ENCODE peak calls at places on chromosome 10, in four cellular contexts. Y is HepG2, A is K562, X is GM12878. H is an unnamed sample.

GRCh38 chr10:114970515-114970914 is 32.5 kb downstream of the TRUB1 start:
- DNase-seq in Y (no peak), A (no peak), X (no peak), H (no peak)

GRCh38 chr10:120172371-120172770 is 279.8 kb downstream of the SEC23IP start:
- DNase-seq in Y (no peak), A (no peak), X (no peak), H (no peak)

GRCh38 chr10:104589871-104590270 is 51.2 kb upstream of the SORCS3 start:
- DNase-seq in Y (no peak), A (no peak), X (no peak), H (no peak)

GRCh38 chr10:104254493-104255243 is at the start of gene GSTO1:
- DNase-seq in Y (peak), A (peak), X (peak), H (peak)

GRCh38 chr10:17129711-17130110 is at the start of gene CUBN:
- DNase-seq in Y (no peak), A (no peak), X (no peak), H (no peak)

GRCh38 chr10:50576245-50576815 is 47.4 kb downstream of the SGMS1 start:
- DNase-seq in Y (no peak), A (no peak), X (no peak), H (no peak)

GRCh38 chr10:62085821-62086220 is 182.8 kb downstream of the RTKN2 start:
- DNase-seq in Y (no peak), A (no peak), X (no peak), H (no peak)

GRCh38 chr10:14396441-14397048 is 65.8 kb upstream of the FRMD4A start:
- DNase-seq in Y (no peak), A (peak), X (no peak), H (no peak)

GRCh38 chr10:111983970-111984525 is 199.5 kb downstream of the GPAM start:
- DNase-seq in Y (no peak), A (no peak), X (no peak), H (no peak)

GRCh38 chr10:25600651-25601050 is 333.4 kb upstream of the MYO3A start:
- DNase-seq in Y (no peak), A (no peak), X (no peak), H (no peak)

GRCh38 chr10:12419279-12419847 is 70.0 kb downstream of the CAMK1D start:
- DNase-seq in Y (no peak), A (no peak), X (no peak), H (no peak)

GRCh38 chr10:57799625-57800024 is 468.1 kb downstream of the IPMK start:
- DNase-seq in Y (no peak), A (no peak), X (no peak), H (no peak)

GRCh38 chr10:11204355-11204879 is 186.7 kb downstream of the CELF2 start:
- DNase-seq in Y (no peak), A (no peak), X (no peak), H (peak)

GRCh38 chr10:18583575-18584270 is 67.7 kb downstream of the NSUN6 start:
- DNase-seq in Y (no peak), A (no peak), X (no peak), H (no peak)

GRCh38 chr10:116866987-116867595 is 17.8 kb downstream of the ENO4 start:
- DNase-seq in Y (no peak), A (no peak), X (no peak), H (no peak)

GRCh38 chr10:98378722-98379121 is 36.3 kb downstream of the PYROXD2 start:
- DNase-seq in Y (no peak), A (no peak), X (no peak), H (no peak)

GRCh38 chr10:18399158-18399557 is 252.2 kb downstream of the NSUN6 start:
- DNase-seq in Y (no peak), A (no peak), X (peak), H (no peak)

GRCh38 chr10:33010132-33011037 is 52.4 kb upstream of the ITGB1 start:
- DNase-seq in Y (peak), A (peak), X (no peak), H (peak)

GRCh38 chr10:129743738-129744133 is 220.3 kb downstream of the EBF3 start:
- DNase-seq in Y (no peak), A (no peak), X (no peak), H (peak)

GRCh38 chr10:31554556-31554955 is 235.5 kb downstream of the ZEB1 start:
- DNase-seq in Y (no peak), A (no peak), X (peak), H (no peak)

GRCh38 chr10:96646774-96647173 is 60.0 kb upstream of the TM9SF3 start:
- DNase-seq in Y (no peak), A (no peak), X (no peak), H (no peak)
- TF ChIP-seq TCF7 in Y (no peak), A (no peak), X (peak), H (no peak)

GRCh38 chr10:856405-857157 is 74.9 kb downstream of the LARP4B start:
- DNase-seq in Y (no peak), A (no peak), X (no peak), H (no peak)
- TF ChIP-seq SP1 in Y (no peak), A (no peak), X (no peak), H (no peak)

GRCh38 chr10:121710207-121710606 is 112.0 kb upstream of the FGFR2 start:
- DNase-seq in Y (no peak), A (no peak), X (no peak), H (no peak)

GRCh38 chr10:121710971-121711370 is 112.7 kb upstream of the FGFR2 start:
- DNase-seq in Y (no peak), A (no peak), X (no peak), H (no peak)

GRCh38 chr10:121708921-121709625 is 110.8 kb upstream of the FGFR2 start:
- DNase-seq in Y (no peak), A (no peak), X (no peak), H (peak)

GRCh38 chr10:121715076-121715475 is 116.8 kb upstream of the FGFR2 start:
- DNase-seq in Y (no peak), A (no peak), X (no peak), H (no peak)

GRCh38 chr10:121709674-121710073 is 111.4 kb upstream of the FGFR2 start:
- DNase-seq in Y (no peak), A (no peak), X (no peak), H (no peak)
- TF ChIP-seq TCF7 in Y (no peak), A (no peak), X (no peak), H (no peak)

GRCh38 chr10:118045154-118045841 is 1.4 kb downstream of the RAB11FIP2 start:
- DNase-seq in Y (no peak), A (no peak), X (no peak), H (no peak)

GRCh38 chr10:118042827-118043242 is 3.9 kb downstream of the RAB11FIP2 start:
- DNase-seq in Y (no peak), A (no peak), X (no peak), H (no peak)

GRCh38 chr10:118045842-118046490 is 775 bp downstream of the RAB11FIP2 start:
- DNase-seq in Y (peak), A (no peak), X (peak), H (peak)

GRCh38 chr10:118042336-118042735 is 4.4 kb downstream of the RAB11FIP2 start:
- DNase-seq in Y (no peak), A (no peak), X (no peak), H (no peak)

DNA sequence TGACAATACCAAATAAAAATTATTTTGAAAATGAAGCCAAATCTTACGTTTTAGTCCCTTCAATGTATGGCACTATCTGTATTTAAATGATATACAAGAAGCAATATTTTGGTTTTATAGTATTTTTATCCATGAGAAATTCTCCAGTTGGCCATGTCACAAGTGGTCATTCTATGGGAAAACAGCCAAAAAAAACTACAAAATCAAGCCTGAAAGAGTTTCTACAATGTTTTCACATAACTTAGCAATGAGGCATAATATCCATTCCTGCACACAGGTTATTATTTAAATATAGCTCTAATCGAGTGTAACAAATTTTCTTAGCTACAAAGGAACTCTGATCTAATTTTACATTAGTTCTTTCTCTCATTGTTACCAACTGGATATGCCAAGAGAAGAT is 5.4 kb downstream of the RAB11FIP2 start:
- DNase-seq in Y (no peak), A (no peak), X (no peak), H (no peak)
- TF ChIP-seq SP1 in Y (no peak), A (no peak), X (no peak), H (no peak)

GRCh38 chr10:93224005-93224779 is 150.5 kb downstream of the CYP26A1 start:
- DNase-seq in Y (no peak), A (no peak), X (peak), H (no peak)
- TF ChIP-seq TCF7 in Y (no peak), A (no peak), X (no peak), H (no peak)

DNA sequence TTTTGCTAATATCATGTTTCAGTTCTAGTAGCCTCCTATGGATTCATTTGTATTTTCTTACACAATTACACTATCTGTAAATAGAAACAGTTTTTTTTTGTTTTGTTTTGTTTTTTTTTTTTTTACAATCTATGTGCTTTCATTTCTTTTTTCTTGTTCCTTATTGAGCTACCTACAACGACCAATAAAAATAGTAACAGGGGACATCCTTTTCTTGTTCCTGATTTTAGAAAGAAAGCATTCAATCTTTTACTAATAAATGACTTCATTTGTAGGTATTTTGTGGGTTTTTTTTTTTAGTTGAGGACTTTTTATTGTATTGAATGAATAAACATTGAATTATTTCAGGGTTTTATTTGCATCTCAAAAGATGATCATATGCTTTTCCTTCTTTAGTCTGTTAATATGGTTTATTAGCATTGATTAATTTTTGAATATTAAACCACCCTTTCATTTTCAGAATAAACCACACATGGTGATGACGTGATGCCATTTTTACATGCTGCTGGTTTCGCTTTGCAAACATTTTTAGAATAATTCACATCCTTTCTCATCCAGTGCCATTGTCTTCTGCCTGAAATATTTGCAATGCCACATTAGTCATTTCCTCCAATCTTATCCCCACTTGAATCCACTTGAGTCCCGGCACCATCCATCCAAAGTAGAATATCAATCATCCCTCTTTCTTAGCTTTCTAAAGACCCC is 18.1 kb upstream of the AKR1E2 start:
- DNase-seq in Y (peak), A (no peak), X (no peak), H (no peak)
- TF ChIP-seq SP1 in Y (no peak), A (no peak), X (no peak), H (no peak)

H was measured in WTC11.